ENCODE peak calls at places on chromosomes 2 and 18, in seven cellular contexts. One of them, this sample, is unnamed.

GRCh38 chr2:187136646-187137045 is 287.7 kb upstream of the ZSWIM2 start:
- DNase-seq in stimulated activated naive CD4-positive, alpha-beta T cell: no peak
- DNase-seq in heart right ventricle: no peak
- DNase-seq in activated CD8-positive, alpha-beta memory T cell treated with anti-CD3 and anti-CD28 coated beads for 24 hours: no peak
- DNase-seq in posterior vena cava: no peak
- DNase-seq in stimulated activated CD8-positive, alpha-beta memory T cell treated with anti-CD3 and anti-CD28 coated beads, Interleukin-7, amount 100 ng/mL, for 1 hour: no peak
- DNase-seq in EL: no peak
- DNase-seq in this sample: no peak

GRCh38 chr2:8135051-8135675 is 546.7 kb upstream of the ID2 start:
- DNase-seq in stimulated activated naive CD4-positive, alpha-beta T cell: no peak
- DNase-seq in heart right ventricle: peak; percentile 45
- DNase-seq in activated CD8-positive, alpha-beta memory T cell treated with anti-CD3 and anti-CD28 coated beads for 24 hours: no peak
- DNase-seq in posterior vena cava: no peak
- DNase-seq in stimulated activated CD8-positive, alpha-beta memory T cell treated with anti-CD3 and anti-CD28 coated beads, Interleukin-7, amount 100 ng/mL, for 1 hour: no peak
- DNase-seq in EL: no peak
- DNase-seq in this sample: no peak

GRCh38 chr2:69131983-69132675 is 119.2 kb downstream of the ANTXR1 start:
- DNase-seq in stimulated activated naive CD4-positive, alpha-beta T cell: no peak
- DNase-seq in heart right ventricle: no peak
- DNase-seq in activated CD8-positive, alpha-beta memory T cell treated with anti-CD3 and anti-CD28 coated beads for 24 hours: no peak
- DNase-seq in posterior vena cava: no peak
- DNase-seq in stimulated activated CD8-positive, alpha-beta memory T cell treated with anti-CD3 and anti-CD28 coated beads, Interleukin-7, amount 100 ng/mL, for 1 hour: no peak
- DNase-seq in EL: no peak
- DNase-seq in this sample: no peak

GRCh38 chr2:203688798-203689197 is 17.6 kb upstream of the CD28 start:
- DNase-seq in stimulated activated naive CD4-positive, alpha-beta T cell: no peak
- DNase-seq in heart right ventricle: peak; percentile 52
- DNase-seq in activated CD8-positive, alpha-beta memory T cell treated with anti-CD3 and anti-CD28 coated beads for 24 hours: no peak
- DNase-seq in posterior vena cava: peak; percentile 86
- DNase-seq in stimulated activated CD8-positive, alpha-beta memory T cell treated with anti-CD3 and anti-CD28 coated beads, Interleukin-7, amount 100 ng/mL, for 1 hour: no peak
- DNase-seq in EL: peak; percentile 75
- DNase-seq in this sample: no peak

GRCh38 chr2:68912732-68913131 is 40.0 kb downstream of the GKN2 start:
- DNase-seq in stimulated activated naive CD4-positive, alpha-beta T cell: no peak
- DNase-seq in heart right ventricle: no peak
- DNase-seq in activated CD8-positive, alpha-beta memory T cell treated with anti-CD3 and anti-CD28 coated beads for 24 hours: no peak
- DNase-seq in posterior vena cava: no peak
- DNase-seq in stimulated activated CD8-positive, alpha-beta memory T cell treated with anti-CD3 and anti-CD28 coated beads, Interleukin-7, amount 100 ng/mL, for 1 hour: no peak
- DNase-seq in EL: no peak
- DNase-seq in this sample: no peak

GRCh38 chr2:209472871-209473270 is 49.0 kb downstream of the MAP2 start:
- DNase-seq in stimulated activated naive CD4-positive, alpha-beta T cell: no peak
- DNase-seq in heart right ventricle: no peak
- DNase-seq in activated CD8-positive, alpha-beta memory T cell treated with anti-CD3 and anti-CD28 coated beads for 24 hours: no peak
- DNase-seq in posterior vena cava: no peak
- DNase-seq in stimulated activated CD8-positive, alpha-beta memory T cell treated with anti-CD3 and anti-CD28 coated beads, Interleukin-7, amount 100 ng/mL, for 1 hour: no peak
- DNase-seq in EL: peak; percentile 45
- DNase-seq in this sample: no peak

GRCh38 chr2:21452678-21453077 is 328.9 kb downstream of the TDRD15 start:
- DNase-seq in stimulated activated naive CD4-positive, alpha-beta T cell: no peak
- DNase-seq in heart right ventricle: no peak
- DNase-seq in activated CD8-positive, alpha-beta memory T cell treated with anti-CD3 and anti-CD28 coated beads for 24 hours: no peak
- DNase-seq in posterior vena cava: no peak
- DNase-seq in stimulated activated CD8-positive, alpha-beta memory T cell treated with anti-CD3 and anti-CD28 coated beads, Interleukin-7, amount 100 ng/mL, for 1 hour: no peak
- DNase-seq in EL: no peak
- DNase-seq in this sample: no peak

GRCh38 chr2:10814142-10814541 is 1.6 kb upstream of the PDIA6 start:
- DNase-seq in stimulated activated naive CD4-positive, alpha-beta T cell: no peak
- DNase-seq in heart right ventricle: no peak
- DNase-seq in activated CD8-positive, alpha-beta memory T cell treated with anti-CD3 and anti-CD28 coated beads for 24 hours: no peak
- DNase-seq in posterior vena cava: no peak
- DNase-seq in stimulated activated CD8-positive, alpha-beta memory T cell treated with anti-CD3 and anti-CD28 coated beads, Interleukin-7, amount 100 ng/mL, for 1 hour: no peak
- DNase-seq in EL: no peak
- DNase-seq in this sample: peak; percentile 48

GRCh38 chr2:240602266-240603050 is 15.9 kb downstream of the CAPN10 start:
- DNase-seq in stimulated activated naive CD4-positive, alpha-beta T cell: no peak
- DNase-seq in heart right ventricle: no peak
- DNase-seq in activated CD8-positive, alpha-beta memory T cell treated with anti-CD3 and anti-CD28 coated beads for 24 hours: no peak
- DNase-seq in posterior vena cava: peak; percentile 66
- DNase-seq in stimulated activated CD8-positive, alpha-beta memory T cell treated with anti-CD3 and anti-CD28 coated beads, Interleukin-7, amount 100 ng/mL, for 1 hour: no peak
- DNase-seq in EL: no peak
- DNase-seq in this sample: peak; percentile 48

GRCh38 chr2:9594361-9595063 is 36.3 kb downstream of the YWHAQ start:
- DNase-seq in stimulated activated naive CD4-positive, alpha-beta T cell: no peak
- DNase-seq in heart right ventricle: no peak
- DNase-seq in activated CD8-positive, alpha-beta memory T cell treated with anti-CD3 and anti-CD28 coated beads for 24 hours: no peak
- DNase-seq in posterior vena cava: no peak
- DNase-seq in stimulated activated CD8-positive, alpha-beta memory T cell treated with anti-CD3 and anti-CD28 coated beads, Interleukin-7, amount 100 ng/mL, for 1 hour: no peak
- DNase-seq in EL: peak; percentile 74
- DNase-seq in this sample: peak; percentile 75

GRCh38 chr2:10194021-10194820 is 71.7 kb downstream of the RRM2 start:
- DNase-seq in stimulated activated naive CD4-positive, alpha-beta T cell: no peak
- DNase-seq in heart right ventricle: no peak
- DNase-seq in activated CD8-positive, alpha-beta memory T cell treated with anti-CD3 and anti-CD28 coated beads for 24 hours: no peak
- DNase-seq in posterior vena cava: peak; percentile 60
- DNase-seq in stimulated activated CD8-positive, alpha-beta memory T cell treated with anti-CD3 and anti-CD28 coated beads, Interleukin-7, amount 100 ng/mL, for 1 hour: no peak
- DNase-seq in EL: peak; percentile 38
- DNase-seq in this sample: no peak

GRCh38 chr2:38174646-38175096 is 98.7 kb upstream of the CYP1B1 start:
- DNase-seq in stimulated activated naive CD4-positive, alpha-beta T cell: no peak
- DNase-seq in heart right ventricle: no peak
- DNase-seq in activated CD8-positive, alpha-beta memory T cell treated with anti-CD3 and anti-CD28 coated beads for 24 hours: no peak
- DNase-seq in posterior vena cava: no peak
- DNase-seq in stimulated activated CD8-positive, alpha-beta memory T cell treated with anti-CD3 and anti-CD28 coated beads, Interleukin-7, amount 100 ng/mL, for 1 hour: no peak
- DNase-seq in EL: peak; percentile 87
- DNase-seq in this sample: no peak

GRCh38 chr18:23437357-23438045 is 15.6 kb upstream of the RIOK3 start:
- DNase-seq in stimulated activated naive CD4-positive, alpha-beta T cell: peak; percentile 74
- DNase-seq in heart right ventricle: peak; percentile 87
- DNase-seq in activated CD8-positive, alpha-beta memory T cell treated with anti-CD3 and anti-CD28 coated beads for 24 hours: peak; percentile 89
- DNase-seq in posterior vena cava: peak; percentile 96
- DNase-seq in stimulated activated CD8-positive, alpha-beta memory T cell treated with anti-CD3 and anti-CD28 coated beads, Interleukin-7, amount 100 ng/mL, for 1 hour: peak; percentile 57
- DNase-seq in EL: peak; percentile 74
- DNase-seq in this sample: peak; percentile 90

GRCh38 chr2:232418466-232419244 is 12.0 kb downstream of the ALPG start:
- DNase-seq in stimulated activated naive CD4-positive, alpha-beta T cell: no peak
- DNase-seq in heart right ventricle: no peak
- DNase-seq in activated CD8-positive, alpha-beta memory T cell treated with anti-CD3 and anti-CD28 coated beads for 24 hours: no peak
- DNase-seq in posterior vena cava: peak; percentile 83
- DNase-seq in stimulated activated CD8-positive, alpha-beta memory T cell treated with anti-CD3 and anti-CD28 coated beads, Interleukin-7, amount 100 ng/mL, for 1 hour: no peak
- DNase-seq in EL: peak; percentile 36
- DNase-seq in this sample: peak; percentile 45

GRCh38 chr18:61337527-61337926 is 4.3 kb downstream of the CDH20 start:
- DNase-seq in stimulated activated naive CD4-positive, alpha-beta T cell: no peak
- DNase-seq in heart right ventricle: no peak
- DNase-seq in activated CD8-positive, alpha-beta memory T cell treated with anti-CD3 and anti-CD28 coated beads for 24 hours: no peak
- DNase-seq in posterior vena cava: no peak
- DNase-seq in stimulated activated CD8-positive, alpha-beta memory T cell treated with anti-CD3 and anti-CD28 coated beads, Interleukin-7, amount 100 ng/mL, for 1 hour: no peak
- DNase-seq in EL: no peak
- DNase-seq in this sample: no peak

GRCh38 chr18:49548266-49548665 is 13.6 kb upstream of the LIPG start:
- DNase-seq in stimulated activated naive CD4-positive, alpha-beta T cell: no peak
- DNase-seq in heart right ventricle: no peak
- DNase-seq in activated CD8-positive, alpha-beta memory T cell treated with anti-CD3 and anti-CD28 coated beads for 24 hours: peak; percentile 26
- DNase-seq in posterior vena cava: no peak
- DNase-seq in stimulated activated CD8-positive, alpha-beta memory T cell treated with anti-CD3 and anti-CD28 coated beads, Interleukin-7, amount 100 ng/mL, for 1 hour: no peak
- DNase-seq in EL: peak; percentile 32
- DNase-seq in this sample: no peak

GRCh38 chr2:159084395-159085370 is 116.2 kb downstream of the TANC1 start:
- DNase-seq in stimulated activated naive CD4-positive, alpha-beta T cell: no peak
- DNase-seq in heart right ventricle: no peak
- DNase-seq in activated CD8-positive, alpha-beta memory T cell treated with anti-CD3 and anti-CD28 coated beads for 24 hours: no peak
- DNase-seq in posterior vena cava: no peak
- DNase-seq in stimulated activated CD8-positive, alpha-beta memory T cell treated with anti-CD3 and anti-CD28 coated beads, Interleukin-7, amount 100 ng/mL, for 1 hour: no peak
- DNase-seq in EL: no peak
- DNase-seq in this sample: no peak

GRCh38 chr18:5238371-5238758 is 41.3 kb upstream of the AKAIN1 start:
- DNase-seq in stimulated activated naive CD4-positive, alpha-beta T cell: no peak
- DNase-seq in heart right ventricle: peak; percentile 44
- DNase-seq in activated CD8-positive, alpha-beta memory T cell treated with anti-CD3 and anti-CD28 coated beads for 24 hours: no peak
- DNase-seq in posterior vena cava: peak; percentile 83
- DNase-seq in stimulated activated CD8-positive, alpha-beta memory T cell treated with anti-CD3 and anti-CD28 coated beads, Interleukin-7, amount 100 ng/mL, for 1 hour: peak; percentile 9
- DNase-seq in EL: peak; percentile 44
- DNase-seq in this sample: peak; percentile 70

GRCh38 chr2:43585708-43586107 is 10.1 kb downstream of the THADA start:
- DNase-seq in stimulated activated naive CD4-positive, alpha-beta T cell: no peak
- DNase-seq in heart right ventricle: no peak
- DNase-seq in activated CD8-positive, alpha-beta memory T cell treated with anti-CD3 and anti-CD28 coated beads for 24 hours: no peak
- DNase-seq in posterior vena cava: no peak
- DNase-seq in stimulated activated CD8-positive, alpha-beta memory T cell treated with anti-CD3 and anti-CD28 coated beads, Interleukin-7, amount 100 ng/mL, for 1 hour: no peak
- DNase-seq in EL: no peak
- DNase-seq in this sample: no peak

GRCh38 chr2:203579730-203580129 is 44.6 kb upstream of the RAPH1 start:
- DNase-seq in stimulated activated naive CD4-positive, alpha-beta T cell: no peak
- DNase-seq in heart right ventricle: no peak
- DNase-seq in activated CD8-positive, alpha-beta memory T cell treated with anti-CD3 and anti-CD28 coated beads for 24 hours: no peak
- DNase-seq in posterior vena cava: no peak
- DNase-seq in stimulated activated CD8-positive, alpha-beta memory T cell treated with anti-CD3 and anti-CD28 coated beads, Interleukin-7, amount 100 ng/mL, for 1 hour: no peak
- DNase-seq in EL: no peak
- DNase-seq in this sample: no peak

GRCh38 chr18:60445341-60445740 is 72.8 kb upstream of the MC4R start:
- DNase-seq in stimulated activated naive CD4-positive, alpha-beta T cell: no peak
- DNase-seq in heart right ventricle: no peak
- DNase-seq in activated CD8-positive, alpha-beta memory T cell treated with anti-CD3 and anti-CD28 coated beads for 24 hours: no peak
- DNase-seq in posterior vena cava: no peak
- DNase-seq in stimulated activated CD8-positive, alpha-beta memory T cell treated with anti-CD3 and anti-CD28 coated beads, Interleukin-7, amount 100 ng/mL, for 1 hour: no peak
- DNase-seq in EL: peak; percentile 59
- DNase-seq in this sample: no peak

GRCh38 chr2:100106460-100106859 is 35.9 kb downstream of the AFF3 start:
- DNase-seq in stimulated activated naive CD4-positive, alpha-beta T cell: no peak
- DNase-seq in heart right ventricle: no peak
- DNase-seq in activated CD8-positive, alpha-beta memory T cell treated with anti-CD3 and anti-CD28 coated beads for 24 hours: no peak
- DNase-seq in posterior vena cava: no peak
- DNase-seq in stimulated activated CD8-positive, alpha-beta memory T cell treated with anti-CD3 and anti-CD28 coated beads, Interleukin-7, amount 100 ng/mL, for 1 hour: no peak
- DNase-seq in EL: no peak
- DNase-seq in this sample: peak; percentile 92

GRCh38 chr2:169137924-169138323 is 68.6 kb downstream of the DHRS9 start:
- DNase-seq in stimulated activated naive CD4-positive, alpha-beta T cell: no peak
- DNase-seq in heart right ventricle: no peak
- DNase-seq in activated CD8-positive, alpha-beta memory T cell treated with anti-CD3 and anti-CD28 coated beads for 24 hours: no peak
- DNase-seq in posterior vena cava: no peak
- DNase-seq in stimulated activated CD8-positive, alpha-beta memory T cell treated with anti-CD3 and anti-CD28 coated beads, Interleukin-7, amount 100 ng/mL, for 1 hour: no peak
- DNase-seq in EL: no peak
- DNase-seq in this sample: no peak

GRCh38 chr2:163558286-163559009 is 177.4 kb downstream of the FIGN start:
- DNase-seq in stimulated activated naive CD4-positive, alpha-beta T cell: no peak
- DNase-seq in heart right ventricle: no peak
- DNase-seq in activated CD8-positive, alpha-beta memory T cell treated with anti-CD3 and anti-CD28 coated beads for 24 hours: no peak
- DNase-seq in posterior vena cava: peak; percentile 22
- DNase-seq in stimulated activated CD8-positive, alpha-beta memory T cell treated with anti-CD3 and anti-CD28 coated beads, Interleukin-7, amount 100 ng/mL, for 1 hour: no peak
- DNase-seq in EL: no peak
- DNase-seq in this sample: no peak

GRCh38 chr2:60963176-60963575 is 54.3 kb upstream of the PEX13 start:
- DNase-seq in stimulated activated naive CD4-positive, alpha-beta T cell: no peak
- DNase-seq in heart right ventricle: no peak
- DNase-seq in activated CD8-positive, alpha-beta memory T cell treated with anti-CD3 and anti-CD28 coated beads for 24 hours: no peak
- DNase-seq in posterior vena cava: no peak
- DNase-seq in stimulated activated CD8-positive, alpha-beta memory T cell treated with anti-CD3 and anti-CD28 coated beads, Interleukin-7, amount 100 ng/mL, for 1 hour: no peak
- DNase-seq in EL: no peak
- DNase-seq in this sample: no peak

GRCh38 chr2:218285604-218286003 is 6.7 kb downstream of the TMBIM1 start:
- DNase-seq in stimulated activated naive CD4-positive, alpha-beta T cell: no peak
- DNase-seq in heart right ventricle: peak; percentile 69
- DNase-seq in activated CD8-positive, alpha-beta memory T cell treated with anti-CD3 and anti-CD28 coated beads for 24 hours: no peak
- DNase-seq in posterior vena cava: no peak
- DNase-seq in stimulated activated CD8-positive, alpha-beta memory T cell treated with anti-CD3 and anti-CD28 coated beads, Interleukin-7, amount 100 ng/mL, for 1 hour: no peak
- DNase-seq in EL: peak; percentile 33
- DNase-seq in this sample: peak; percentile 93

GRCh38 chr2:70961648-70961994 is 16.8 kb upstream of the ANKRD53 start:
- DNase-seq in stimulated activated naive CD4-positive, alpha-beta T cell: no peak
- DNase-seq in heart right ventricle: no peak
- DNase-seq in activated CD8-positive, alpha-beta memory T cell treated with anti-CD3 and anti-CD28 coated beads for 24 hours: no peak
- DNase-seq in posterior vena cava: no peak
- DNase-seq in stimulated activated CD8-positive, alpha-beta memory T cell treated with anti-CD3 and anti-CD28 coated beads, Interleukin-7, amount 100 ng/mL, for 1 hour: no peak
- DNase-seq in EL: no peak
- DNase-seq in this sample: no peak

GRCh38 chr2:128665113-128665512 is 346.4 kb upstream of the HS6ST1 start:
- DNase-seq in stimulated activated naive CD4-positive, alpha-beta T cell: no peak
- DNase-seq in heart right ventricle: no peak
- DNase-seq in activated CD8-positive, alpha-beta memory T cell treated with anti-CD3 and anti-CD28 coated beads for 24 hours: no peak
- DNase-seq in posterior vena cava: no peak
- DNase-seq in stimulated activated CD8-positive, alpha-beta memory T cell treated with anti-CD3 and anti-CD28 coated beads, Interleukin-7, amount 100 ng/mL, for 1 hour: no peak
- DNase-seq in EL: no peak
- DNase-seq in this sample: no peak

GRCh38 chr2:32991091-32991845 is 44.5 kb downstream of the LTBP1 start:
- DNase-seq in stimulated activated naive CD4-positive, alpha-beta T cell: no peak
- DNase-seq in heart right ventricle: no peak
- DNase-seq in activated CD8-positive, alpha-beta memory T cell treated with anti-CD3 and anti-CD28 coated beads for 24 hours: no peak
- DNase-seq in posterior vena cava: no peak
- DNase-seq in stimulated activated CD8-positive, alpha-beta memory T cell treated with anti-CD3 and anti-CD28 coated beads, Interleukin-7, amount 100 ng/mL, for 1 hour: no peak
- DNase-seq in EL: no peak
- DNase-seq in this sample: no peak

GRCh38 chr18:41121116-41121826 is 833.8 kb upstream of the PIK3C3 start:
- DNase-seq in stimulated activated naive CD4-positive, alpha-beta T cell: no peak
- DNase-seq in heart right ventricle: no peak
- DNase-seq in activated CD8-positive, alpha-beta memory T cell treated with anti-CD3 and anti-CD28 coated beads for 24 hours: no peak
- DNase-seq in posterior vena cava: no peak
- DNase-seq in stimulated activated CD8-positive, alpha-beta memory T cell treated with anti-CD3 and anti-CD28 coated beads, Interleukin-7, amount 100 ng/mL, for 1 hour: no peak
- DNase-seq in EL: peak; percentile 0
- DNase-seq in this sample: no peak

GRCh38 chr2:148887349-148888002 is 12.4 kb downstream of the KIF5C start:
- DNase-seq in stimulated activated naive CD4-positive, alpha-beta T cell: no peak
- DNase-seq in heart right ventricle: no peak
- DNase-seq in activated CD8-positive, alpha-beta memory T cell treated with anti-CD3 and anti-CD28 coated beads for 24 hours: no peak
- DNase-seq in posterior vena cava: no peak
- DNase-seq in stimulated activated CD8-positive, alpha-beta memory T cell treated with anti-CD3 and anti-CD28 coated beads, Interleukin-7, amount 100 ng/mL, for 1 hour: no peak
- DNase-seq in EL: no peak
- DNase-seq in this sample: no peak